ENCODE peak calls at places on chromosomes 2 and 18, in nine cellular contexts. H is substantia nigra, U is EL, Z is AG08395, Y is head of caudate nucleus, P is GM23338, E is neural crest cell, G is RWPE1, T is bronchial epithelial cell. A is an unnamed sample.
A peak's percentile ranks its signal among the peaks of the same experiment; 100 is the strongest.

GRCh38 chr2:46381263-46381849 is 84.1 kb downstream of the EPAS1 start:
- DNase-seq in H (no peak), U (peak; percentile 42), Z (no peak), Y (no peak), P (no peak), E (no peak), G (no peak), T (no peak), A (no peak)

GRCh38 chr2:235383272-235383843 is 110.5 kb upstream of the AGAP1 start:
- DNase-seq in H (no peak), U (no peak), Z (peak; percentile 10), Y (peak; percentile 42), P (no peak), E (no peak), G (no peak), T (no peak), A (no peak)

GRCh38 chr2:232435805-232436204 is 20.1 kb upstream of the ALPI start:
- DNase-seq in H (no peak), U (no peak), Z (no peak), Y (no peak), P (no peak), E (no peak), G (no peak), T (no peak), A (no peak)

GRCh38 chr2:129575880-129576279 is 403.6 kb upstream of the RAB6C start:
- DNase-seq in H (no peak), U (no peak), Z (no peak), Y (no peak), P (no peak), E (no peak), G (no peak), T (no peak), A (no peak)

GRCh38 chr2:239778042-239778811 is 246.9 kb downstream of the NDUFA10 start:
- DNase-seq in H (no peak), U (no peak), Z (no peak), Y (no peak), P (no peak), E (no peak), G (no peak), T (peak; percentile 4), A (no peak)

GRCh38 chr2:190837417-190837816 is 43.2 kb upstream of the GLS start:
- DNase-seq in H (no peak), U (peak; percentile 78), Z (peak; percentile 59), Y (peak; percentile 4), P (no peak), E (no peak), G (peak; percentile 45), T (peak; percentile 48), A (peak; percentile 33)

GRCh38 chr18:23049698-23050373 is 85.4 kb upstream of the CABLES1 start:
- DNase-seq in H (no peak), U (peak; percentile 22), Z (no peak), Y (no peak), P (no peak), E (no peak), G (no peak), T (no peak), A (no peak)

GRCh38 chr2:218805627-218806026 is 23.7 kb downstream of the CYP27A1 start:
- DNase-seq in H (no peak), U (peak; percentile 17), Z (no peak), Y (no peak), P (peak; percentile 53), E (no peak), G (no peak), T (no peak), A (no peak)

GRCh38 chr2:202193881-202194353 is 44.5 kb downstream of the SUMO1 start:
- DNase-seq in H (no peak), U (no peak), Z (no peak), Y (no peak), P (peak; percentile 44), E (no peak), G (no peak), T (no peak), A (no peak)

GRCh38 chr2:28276076-28276618 is 116.5 kb upstream of the FOSL2 start:
- DNase-seq in H (no peak), U (peak; percentile 98), Z (peak; percentile 92), Y (peak; percentile 47), P (no peak), E (no peak), G (peak; percentile 94), T (peak; percentile 99), A (peak; percentile 89)

GRCh38 chr2:43225788-43226557 is 433 bp downstream of the ZFP36L2 start:
- DNase-seq in H (no peak), U (peak; percentile 61), Z (peak; percentile 46), Y (peak; percentile 68), P (peak; percentile 56), E (peak; percentile 68), G (no peak), T (no peak), A (peak; percentile 34)

GRCh38 chr2:63990072-63990471 is 29.2 kb downstream of the VPS54 start:
- DNase-seq in H (no peak), U (no peak), Z (no peak), Y (no peak), P (peak; percentile 13), E (no peak), G (no peak), T (no peak), A (no peak)

GRCh38 chr18:74652392-74652988 is 54.8 kb downstream of the ZNF407 start:
- DNase-seq in H (no peak), U (peak; percentile 47), Z (peak; percentile 41), Y (peak; percentile 35), P (peak; percentile 72), E (no peak), G (peak; percentile 45), T (peak; percentile 52), A (peak; percentile 19)

GRCh38 chr2:128405981-128406601 is 87.4 kb upstream of the HS6ST1 start:
- DNase-seq in H (no peak), U (no peak), Z (no peak), Y (no peak), P (no peak), E (no peak), G (no peak), T (no peak), A (no peak)

GRCh38 chr2:129758461-129759185 is 220.8 kb upstream of the RAB6C start:
- DNase-seq in H (no peak), U (no peak), Z (peak; percentile 25), Y (peak; percentile 60), P (peak; percentile 24), E (no peak), G (no peak), T (no peak), A (no peak)

GRCh38 chr2:230220347-230220969 is 674 bp upstream of the SP110 start:
- DNase-seq in H (no peak), U (no peak), Z (no peak), Y (no peak), P (no peak), E (no peak), G (peak; percentile 4), T (no peak), A (peak; percentile 11)

GRCh38 chr18:39345321-39345720 is 1779.7 kb upstream of the CELF4 start:
- DNase-seq in H (no peak), U (peak; percentile 72), Z (peak; percentile 5), Y (no peak), P (no peak), E (no peak), G (no peak), T (no peak), A (no peak)